ENCODE peak calls at places on chromosomes 3 and 15, in five cellular contexts. One of them, this sample, is unnamed.

GRCh38 chr3:171446801-171447578 is 13.2 kb downstream of the TNIK start:
- DNase-seq in IMR-90: peak
- DNase-seq in endothelial cell of umbilical vein: peak
- DNase-seq in neuronal stem cell: no peak
- DNase-seq in GM23248: peak
- DNase-seq in this sample: peak

GRCh38 chr3:10309736-10310135 is 11.2 kb downstream of the SEC13 start:
- DNase-seq in IMR-90: peak
- DNase-seq in endothelial cell of umbilical vein: peak
- DNase-seq in neuronal stem cell: no peak
- DNase-seq in GM23248: no peak
- DNase-seq in this sample: no peak

GRCh38 chr3:108513961-108514360 is 3.6 kb upstream of the MYH15 start:
- DNase-seq in IMR-90: peak
- DNase-seq in endothelial cell of umbilical vein: no peak
- DNase-seq in neuronal stem cell: no peak
- DNase-seq in GM23248: peak
- DNase-seq in this sample: no peak

GRCh38 chr3:143000525-143000924 is 845 bp upstream of the U2SURP start:
- DNase-seq in IMR-90: peak
- DNase-seq in endothelial cell of umbilical vein: no peak
- DNase-seq in neuronal stem cell: no peak
- DNase-seq in GM23248: peak
- DNase-seq in this sample: no peak

GRCh38 chr15:43826029-43826507 is 734 bp upstream of the WDR76 start:
- DNase-seq in IMR-90: no peak
- DNase-seq in endothelial cell of umbilical vein: no peak
- DNase-seq in neuronal stem cell: no peak
- DNase-seq in GM23248: no peak
- DNase-seq in this sample: no peak

GRCh38 chr3:14150078-14150477 is 25.2 kb downstream of the TMEM43 start:
- DNase-seq in IMR-90: no peak
- DNase-seq in endothelial cell of umbilical vein: no peak
- DNase-seq in neuronal stem cell: no peak
- DNase-seq in GM23248: no peak
- DNase-seq in this sample: no peak

GRCh38 chr15:90885432-90886290 is 1.4 kb downstream of the FES start:
- DNase-seq in IMR-90: peak
- DNase-seq in endothelial cell of umbilical vein: peak
- DNase-seq in neuronal stem cell: peak
- DNase-seq in GM23248: peak
- DNase-seq in this sample: no peak

GRCh38 chr3:129609591-129610169 is 3.2 kb upstream of the PLXND1 start:
- DNase-seq in IMR-90: peak
- DNase-seq in endothelial cell of umbilical vein: peak
- DNase-seq in neuronal stem cell: no peak
- DNase-seq in GM23248: no peak
- DNase-seq in this sample: no peak

GRCh38 chr15:68379759-68380290 is 52.1 kb downstream of the ITGA11 start:
- DNase-seq in IMR-90: peak
- DNase-seq in endothelial cell of umbilical vein: peak
- DNase-seq in neuronal stem cell: no peak
- DNase-seq in GM23248: no peak
- DNase-seq in this sample: no peak

GRCh38 chr15:89307046-89307587 is 27.5 kb downstream of the POLG start:
- DNase-seq in IMR-90: peak
- DNase-seq in endothelial cell of umbilical vein: peak
- DNase-seq in neuronal stem cell: no peak
- DNase-seq in GM23248: peak
- DNase-seq in this sample: no peak

GRCh38 chr3:13189639-13190375 is 116.6 kb upstream of the IQSEC1 start:
- DNase-seq in IMR-90: peak
- DNase-seq in endothelial cell of umbilical vein: no peak
- DNase-seq in neuronal stem cell: no peak
- DNase-seq in GM23248: peak
- DNase-seq in this sample: no peak

GRCh38 chr3:114370537-114371174 is 76.8 kb downstream of the TIGIT start:
- DNase-seq in IMR-90: no peak
- DNase-seq in endothelial cell of umbilical vein: no peak
- DNase-seq in neuronal stem cell: no peak
- DNase-seq in GM23248: no peak
- DNase-seq in this sample: no peak

GRCh38 chr3:123658118-123658859 is 73.4 kb upstream of the HACD2 start:
- DNase-seq in IMR-90: peak
- DNase-seq in endothelial cell of umbilical vein: peak
- DNase-seq in neuronal stem cell: no peak
- DNase-seq in GM23248: peak
- DNase-seq in this sample: no peak

GRCh38 chr15:71610991-71611720 is 199.2 kb upstream of the NR2E3 start:
- DNase-seq in IMR-90: no peak
- DNase-seq in endothelial cell of umbilical vein: no peak
- DNase-seq in neuronal stem cell: no peak
- DNase-seq in GM23248: peak
- DNase-seq in this sample: no peak

GRCh38 chr15:90860942-90861675 is 7.3 kb upstream of the FURIN start:
- DNase-seq in IMR-90: no peak
- DNase-seq in endothelial cell of umbilical vein: no peak
- DNase-seq in neuronal stem cell: no peak
- DNase-seq in GM23248: no peak
- DNase-seq in this sample: no peak

GRCh38 chr3:153553605-153553945 is 391.5 kb downstream of the RAP2B start:
- DNase-seq in IMR-90: no peak
- DNase-seq in endothelial cell of umbilical vein: no peak
- DNase-seq in neuronal stem cell: no peak
- DNase-seq in GM23248: no peak
- DNase-seq in this sample: no peak

GRCh38 chr15:92077353-92078080 is 224.0 kb downstream of the SLCO3A1 start:
- DNase-seq in IMR-90: peak
- DNase-seq in endothelial cell of umbilical vein: peak
- DNase-seq in neuronal stem cell: peak
- DNase-seq in GM23248: peak
- DNase-seq in this sample: no peak

GRCh38 chr3:32817561-32818430 is at the start of gene TRIM71:
- DNase-seq in IMR-90: no peak
- DNase-seq in endothelial cell of umbilical vein: no peak
- DNase-seq in neuronal stem cell: no peak
- DNase-seq in GM23248: peak
- DNase-seq in this sample: no peak

GRCh38 chr3:63625161-63625560 is 27.3 kb upstream of the SNTN start:
- DNase-seq in IMR-90: peak
- DNase-seq in endothelial cell of umbilical vein: peak
- DNase-seq in neuronal stem cell: no peak
- DNase-seq in GM23248: peak
- DNase-seq in this sample: peak

GRCh38 chr15:58771621-58772235 is 626 bp downstream of the MINDY2 start:
- DNase-seq in IMR-90: no peak
- DNase-seq in endothelial cell of umbilical vein: no peak
- DNase-seq in neuronal stem cell: no peak
- DNase-seq in GM23248: peak
- DNase-seq in this sample: no peak

GRCh38 chr15:92071030-92071644 is 217.6 kb downstream of the SLCO3A1 start:
- DNase-seq in IMR-90: no peak
- DNase-seq in endothelial cell of umbilical vein: no peak
- DNase-seq in neuronal stem cell: no peak
- DNase-seq in GM23248: no peak
- DNase-seq in this sample: no peak

GRCh38 chr3:16803019-16803418 is 81.7 kb upstream of the PLCL2 start:
- DNase-seq in IMR-90: no peak
- DNase-seq in endothelial cell of umbilical vein: no peak
- DNase-seq in neuronal stem cell: no peak
- DNase-seq in GM23248: no peak
- DNase-seq in this sample: no peak

GRCh38 chr3:115146032-115146417 is 1.1 kb downstream of the ZBTB20 start:
- DNase-seq in IMR-90: peak
- DNase-seq in endothelial cell of umbilical vein: peak
- DNase-seq in neuronal stem cell: peak
- DNase-seq in GM23248: peak
- DNase-seq in this sample: no peak

GRCh38 chr3:10268116-10268515 is 19.9 kb downstream of the TATDN2 start:
- DNase-seq in IMR-90: no peak
- DNase-seq in endothelial cell of umbilical vein: peak
- DNase-seq in neuronal stem cell: no peak
- DNase-seq in GM23248: no peak
- DNase-seq in this sample: no peak

GRCh38 chr15:78938608-78939488 is 6.0 kb downstream of the CTSH start:
- DNase-seq in IMR-90: no peak
- DNase-seq in endothelial cell of umbilical vein: no peak
- DNase-seq in neuronal stem cell: no peak
- DNase-seq in GM23248: no peak
- DNase-seq in this sample: no peak

GRCh38 chr15:27692438-27692837 is 406.7 kb downstream of the OCA2 start:
- DNase-seq in IMR-90: no peak
- DNase-seq in endothelial cell of umbilical vein: no peak
- DNase-seq in neuronal stem cell: no peak
- DNase-seq in GM23248: no peak
- DNase-seq in this sample: no peak

GRCh38 chr3:126128504-126129407 is 44.8 kb upstream of the SLC41A3 start:
- DNase-seq in IMR-90: no peak
- DNase-seq in endothelial cell of umbilical vein: no peak
- DNase-seq in neuronal stem cell: no peak
- DNase-seq in GM23248: no peak
- DNase-seq in this sample: no peak

GRCh38 chr3:71384393-71384792 is 199.1 kb downstream of the FOXP1 start:
- DNase-seq in IMR-90: no peak
- DNase-seq in endothelial cell of umbilical vein: no peak
- DNase-seq in neuronal stem cell: no peak
- DNase-seq in GM23248: no peak
- DNase-seq in this sample: no peak

GRCh38 chr3:14480207-14481017 is 59.7 kb downstream of the GRIP2 start:
- DNase-seq in IMR-90: peak
- DNase-seq in endothelial cell of umbilical vein: peak
- DNase-seq in neuronal stem cell: no peak
- DNase-seq in GM23248: no peak
- DNase-seq in this sample: peak

GRCh38 chr3:87461036-87461435 is 184.7 kb upstream of the POU1F1 start:
- DNase-seq in IMR-90: no peak
- DNase-seq in endothelial cell of umbilical vein: no peak
- DNase-seq in neuronal stem cell: no peak
- DNase-seq in GM23248: peak
- DNase-seq in this sample: no peak

GRCh38 chr3:130834476-130834875 is 59.4 kb upstream of the ATP2C1 start:
- DNase-seq in IMR-90: peak
- DNase-seq in endothelial cell of umbilical vein: no peak
- DNase-seq in neuronal stem cell: no peak
- DNase-seq in GM23248: peak
- DNase-seq in this sample: no peak

GRCh38 chr3:76365284-76365683 is 579.9 kb upstream of the ZNF717 start:
- DNase-seq in IMR-90: peak
- DNase-seq in endothelial cell of umbilical vein: no peak
- DNase-seq in neuronal stem cell: no peak
- DNase-seq in GM23248: peak
- DNase-seq in this sample: no peak

GRCh38 chr3:76367281-76367680 is 581.9 kb upstream of the ZNF717 start:
- DNase-seq in IMR-90: peak
- DNase-seq in endothelial cell of umbilical vein: no peak
- DNase-seq in neuronal stem cell: no peak
- DNase-seq in GM23248: peak
- DNase-seq in this sample: no peak

GRCh38 chr3:76361010-76361409 is 575.7 kb upstream of the ZNF717 start:
- DNase-seq in IMR-90: no peak
- DNase-seq in endothelial cell of umbilical vein: no peak
- DNase-seq in neuronal stem cell: no peak
- DNase-seq in GM23248: no peak
- DNase-seq in this sample: no peak

GRCh38 chr3:76362643-76363042 is 577.3 kb upstream of the ZNF717 start:
- DNase-seq in IMR-90: no peak
- DNase-seq in endothelial cell of umbilical vein: no peak
- DNase-seq in neuronal stem cell: no peak
- DNase-seq in GM23248: no peak
- DNase-seq in this sample: no peak
- H2AFZ ChIP-seq in IMR-90: no peak
- H2AFZ ChIP-seq in endothelial cell of umbilical vein: no peak
- H2AFZ ChIP-seq in neuronal stem cell: no peak
- H2AFZ ChIP-seq in GM23248: no peak
- H2AFZ ChIP-seq in this sample: no peak

GRCh38 chr15:65183847-65184159 is 1.3 kb downstream of the CLPX start:
- DNase-seq in IMR-90: no peak
- DNase-seq in endothelial cell of umbilical vein: peak
- DNase-seq in neuronal stem cell: no peak
- DNase-seq in GM23248: no peak
- DNase-seq in this sample: no peak
- H3K9ac ChIP-seq in IMR-90: peak
- H3K9ac ChIP-seq in endothelial cell of umbilical vein: peak
- H3K9ac ChIP-seq in neuronal stem cell: no peak
- H3K9ac ChIP-seq in GM23248: peak
- H3K9ac ChIP-seq in this sample: peak

GRCh38 chr3:182606905-182607504 is 186.3 kb upstream of the ATP11B start:
- DNase-seq in IMR-90: no peak
- DNase-seq in endothelial cell of umbilical vein: no peak
- DNase-seq in neuronal stem cell: no peak
- DNase-seq in GM23248: no peak
- DNase-seq in this sample: no peak

GRCh38 chr3:182605882-182606611 is 187.3 kb upstream of the ATP11B start:
- DNase-seq in IMR-90: no peak
- DNase-seq in endothelial cell of umbilical vein: no peak
- DNase-seq in neuronal stem cell: no peak
- DNase-seq in GM23248: no peak
- DNase-seq in this sample: no peak

GRCh38 chr3:182609575-182610156 is 183.6 kb upstream of the ATP11B start:
- DNase-seq in IMR-90: no peak
- DNase-seq in endothelial cell of umbilical vein: no peak
- DNase-seq in neuronal stem cell: no peak
- DNase-seq in GM23248: no peak
- DNase-seq in this sample: peak

GRCh38 chr3:182612332-182612731 is 181.0 kb upstream of the ATP11B start:
- DNase-seq in IMR-90: no peak
- DNase-seq in endothelial cell of umbilical vein: no peak
- DNase-seq in neuronal stem cell: no peak
- DNase-seq in GM23248: no peak
- DNase-seq in this sample: no peak

DNA sequence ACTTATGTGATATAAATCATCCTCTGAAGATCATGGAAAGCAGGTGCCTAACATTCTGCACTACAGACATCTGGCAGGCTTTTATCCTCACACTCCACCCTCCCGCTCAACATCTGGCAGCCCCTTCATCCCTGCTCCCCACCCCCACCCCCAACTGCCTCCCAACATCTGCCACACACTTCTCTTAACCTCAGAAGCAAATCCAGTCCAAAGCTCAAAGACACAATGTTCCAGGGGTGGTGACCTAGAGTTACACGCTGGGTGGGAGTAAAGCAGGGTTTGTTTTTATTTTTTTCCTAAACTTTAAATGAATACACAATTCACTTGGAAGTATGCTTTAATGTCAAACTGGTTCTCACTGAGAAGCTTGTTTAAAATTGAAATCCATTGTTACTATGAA is 184.4 kb upstream of the ATP11B start:
- DNase-seq in IMR-90: no peak
- DNase-seq in endothelial cell of umbilical vein: no peak
- DNase-seq in neuronal stem cell: no peak
- DNase-seq in GM23248: no peak
- DNase-seq in this sample: no peak
- H2AFZ ChIP-seq in IMR-90: no peak
- H2AFZ ChIP-seq in endothelial cell of umbilical vein: no peak
- H2AFZ ChIP-seq in neuronal stem cell: no peak
- H2AFZ ChIP-seq in GM23248: no peak
- H2AFZ ChIP-seq in this sample: peak

DNA sequence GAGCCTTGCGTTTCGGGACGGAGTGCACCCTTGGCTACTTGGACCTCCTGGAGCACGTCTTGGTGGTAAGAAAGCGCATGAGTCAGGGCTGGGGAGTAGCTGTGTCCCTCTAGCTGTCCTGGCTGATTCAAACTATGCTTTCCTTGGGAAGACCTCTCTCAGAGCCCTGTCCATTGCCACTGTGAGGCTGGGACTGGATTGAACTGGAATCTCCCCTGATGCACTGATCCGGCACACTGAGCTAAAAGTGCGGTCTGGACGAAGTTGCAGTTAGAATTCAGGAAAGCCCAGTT is 232.6 kb upstream of the TPM1 start:
- DNase-seq in IMR-90: peak
- DNase-seq in endothelial cell of umbilical vein: no peak
- DNase-seq in neuronal stem cell: no peak
- DNase-seq in GM23248: no peak
- DNase-seq in this sample: no peak
- H3K9ac ChIP-seq in IMR-90: no peak
- H3K9ac ChIP-seq in endothelial cell of umbilical vein: no peak
- H3K9ac ChIP-seq in neuronal stem cell: peak
- H3K9ac ChIP-seq in GM23248: no peak
- H3K9ac ChIP-seq in this sample: no peak